ENCODE peak calls at places on chromosomes 3 and 15, in seven cellular contexts. K is neuronal stem cell, R is IMR-90, Q is H9, S is H1, B is trophoblast cell, U is mesendoderm. I is an unnamed sample.

GRCh38 chr3:150410311-150411105 is 2.4 kb downstream of the TSC22D2 start:
- DNase-seq in K (no peak), R (peak; percentile 32), Q (peak; percentile 34), S (no peak), B (peak; percentile 57), U (peak; percentile 40), I (peak; percentile 39)

GRCh38 chr3:128275316-128276150 is 122.3 kb downstream of the EEFSEC start:
- DNase-seq in K (no peak), R (peak; percentile 4), Q (peak; percentile 18), S (no peak), B (no peak), U (no peak), I (peak; percentile 50)

GRCh38 chr3:188867691-188868090 is 304.1 kb upstream of the TPRG1 start:
- DNase-seq in K (no peak), R (no peak), Q (no peak), S (no peak), B (no peak), U (no peak), I (no peak)

GRCh38 chr3:7607669-7608068 is 746.8 kb downstream of the GRM7 start:
- DNase-seq in K (no peak), R (no peak), Q (no peak), S (no peak), B (no peak), U (no peak), I (no peak)

GRCh38 chr3:31165399-31165860 is 271.0 kb upstream of the GADL1 start:
- DNase-seq in K (no peak), R (peak; percentile 11), Q (no peak), S (no peak), B (no peak), U (peak; percentile 66), I (peak; percentile 33)

GRCh38 chr3:150790621-150791020 is 27.7 kb upstream of the SIAH2 start:
- DNase-seq in K (no peak), R (no peak), Q (no peak), S (no peak), B (peak; percentile 91), U (no peak), I (peak; percentile 16)

GRCh38 chr3:87461036-87461435 is 184.7 kb upstream of the POU1F1 start:
- DNase-seq in K (no peak), R (no peak), Q (no peak), S (no peak), B (no peak), U (no peak), I (no peak)

GRCh38 chr15:42385206-42385979 is 26.1 kb downstream of the CAPN3 start:
- DNase-seq in K (peak; percentile 36), R (peak; percentile 62), Q (peak; percentile 80), S (peak; percentile 47), B (peak; percentile 59), U (peak; percentile 84), I (peak; percentile 58)

GRCh38 chr3:114115151-114115550 is 58.6 kb downstream of the QTRT2 start:
- DNase-seq in K (no peak), R (no peak), Q (no peak), S (no peak), B (no peak), U (no peak), I (no peak)

DNA sequence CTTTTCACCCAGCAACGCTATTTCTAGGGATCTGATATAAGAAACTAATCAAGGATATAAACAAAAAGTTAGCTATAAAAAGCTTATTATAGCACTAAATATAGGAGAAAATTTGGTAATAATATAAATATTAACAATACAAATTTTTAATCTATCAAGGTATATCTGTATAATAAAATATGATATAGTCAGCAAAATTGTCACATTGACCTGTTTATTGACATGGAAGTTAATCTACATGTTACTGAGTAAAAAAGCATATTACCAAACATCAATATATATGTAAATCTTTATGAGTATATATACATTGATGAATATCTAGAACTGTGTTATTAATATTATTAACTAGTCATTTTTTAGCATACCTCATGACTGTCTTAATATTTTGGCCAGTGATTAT is 26.6 kb downstream of the SHOX2 start:
- DNase-seq in K (no peak), R (no peak), Q (no peak), S (no peak), B (no peak), U (no peak), I (no peak)
- H2AK5ac ChIP-seq in K (no peak overlapping the region), R (no peak overlapping the region), Q (no peak overlapping the region), S (no peak overlapping the region), B (no peak overlapping the region), U (no peak overlapping the region), I (no peak overlapping the region)

GRCh38 chr3:129594907-129595390 is 11.5 kb downstream of the PLXND1 start:
- DNase-seq in K (no peak), R (no peak), Q (no peak), S (no peak), B (no peak), U (no peak), I (no peak)

GRCh38 chr3:129596194-129597086 is 10.0 kb downstream of the PLXND1 start:
- DNase-seq in K (no peak), R (peak; percentile 96), Q (peak; percentile 40), S (no peak), B (peak; percentile 94), U (peak; percentile 79), I (peak; percentile 98)

GRCh38 chr3:129597087-129597791 is 9.2 kb downstream of the PLXND1 start:
- DNase-seq in K (no peak), R (peak; percentile 36), Q (no peak), S (no peak), B (no peak), U (no peak), I (peak; percentile 81)

GRCh38 chr3:129593595-129594339 is 12.7 kb downstream of the PLXND1 start:
- DNase-seq in K (no peak), R (no peak), Q (peak; percentile 49), S (no peak), B (peak; percentile 30), U (peak; percentile 55), I (peak; percentile 79)

GRCh38 chr3:129595544-129596193 is 10.8 kb downstream of the PLXND1 start:
- DNase-seq in K (no peak), R (no peak), Q (no peak), S (no peak), B (no peak), U (no peak), I (peak; percentile 37)
- H3K23ac ChIP-seq in K (peak overlapping the region; percentile 32), R (peak overlapping the region; percentile 86), Q (no peak overlapping the region), S (no peak overlapping the region), B (no peak overlapping the region), U (no peak overlapping the region), I (no peak overlapping the region)

DNA sequence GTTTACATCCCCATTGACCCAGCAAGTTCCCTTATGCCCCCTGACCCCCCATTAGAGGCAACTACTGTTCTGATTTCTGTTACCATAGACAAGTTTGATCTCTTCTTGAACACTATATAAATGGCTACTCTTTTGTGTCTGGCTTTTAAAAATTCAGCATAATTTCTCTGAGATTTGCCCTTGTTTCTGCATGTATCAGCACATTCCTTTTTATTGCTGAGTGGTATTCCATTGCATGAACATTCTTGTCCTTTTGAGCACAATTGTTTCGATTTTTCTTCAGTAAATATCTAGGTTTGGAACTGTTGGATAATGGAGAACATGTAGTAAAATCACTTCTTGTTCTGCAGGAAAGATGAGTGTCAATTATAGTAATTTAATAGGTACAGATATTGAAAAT is 49.1 kb upstream of the MYRIP start:
- DNase-seq in K (no peak), R (no peak), Q (no peak), S (no peak), B (no peak), U (no peak), I (no peak)
- H2AK5ac ChIP-seq in K (no peak overlapping the region), R (no peak overlapping the region), Q (no peak overlapping the region), S (no peak overlapping the region), B (no peak overlapping the region), U (no peak overlapping the region), I (no peak overlapping the region)

GRCh38 chr15:81303241-81304225 is 20.4 kb downstream of the STARD5 start:
- DNase-seq in K (no peak), R (peak; percentile 18), Q (no peak), S (peak; percentile 19), B (peak; percentile 76), U (no peak), I (no peak)

GRCh38 chr15:81299630-81300273 is 24.2 kb downstream of the STARD5 start:
- DNase-seq in K (no peak), R (no peak), Q (no peak), S (no peak), B (no peak), U (no peak), I (no peak)

GRCh38 chr15:81301385-81301784 is 22.6 kb downstream of the STARD5 start:
- DNase-seq in K (no peak), R (no peak), Q (no peak), S (no peak), B (no peak), U (no peak), I (no peak)

GRCh38 chr15:81302605-81303204 is 21.2 kb downstream of the STARD5 start:
- DNase-seq in K (no peak), R (no peak), Q (no peak), S (no peak), B (no peak), U (no peak), I (no peak)

DNA sequence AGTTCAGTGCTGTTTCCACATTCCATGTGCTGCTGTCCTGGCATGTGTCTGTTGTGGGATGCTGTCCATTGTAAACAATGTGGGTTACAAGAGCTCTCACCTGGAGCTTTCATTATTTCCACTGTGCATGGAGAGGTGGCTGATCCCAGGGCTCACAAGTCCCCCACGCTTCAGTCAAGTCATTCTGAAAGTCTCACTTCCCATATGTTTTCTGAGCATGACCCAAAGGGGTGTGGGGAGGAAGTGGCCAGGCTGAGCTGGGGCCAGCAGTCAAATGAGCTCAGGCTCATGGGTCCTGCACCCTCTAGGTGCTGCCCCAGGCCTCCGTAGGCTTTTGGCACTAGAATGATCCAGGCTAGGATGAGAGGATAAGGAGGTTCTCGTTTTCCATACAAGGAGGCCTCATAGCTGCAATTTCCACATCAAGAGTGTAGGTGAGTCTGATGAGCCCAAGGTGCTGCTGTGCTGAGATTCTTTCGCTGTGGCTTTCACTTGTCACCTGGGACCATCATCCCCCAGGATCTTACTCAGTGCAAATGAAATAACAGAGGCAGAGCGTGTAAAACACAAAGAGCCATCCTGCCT is 22.0 kb downstream of the STARD5 start:
- DNase-seq in K (no peak), R (no peak), Q (no peak), S (no peak), B (peak; percentile 21), U (no peak), I (no peak)
- H3K23ac ChIP-seq in K (no peak overlapping the region), R (no peak overlapping the region), Q (no peak overlapping the region), S (no peak overlapping the region), B (no peak overlapping the region), U (no peak overlapping the region), I (no peak overlapping the region)

GRCh38 chr3:12579919-12580318 is 23.0 kb downstream of the MKRN2 start:
- DNase-seq in K (no peak), R (peak; percentile 71), Q (no peak), S (no peak), B (no peak), U (no peak), I (peak; percentile 68)

GRCh38 chr3:12583280-12583679 is 26.4 kb downstream of the MKRN2 start:
- DNase-seq in K (no peak), R (no peak), Q (no peak), S (no peak), B (no peak), U (no peak), I (no peak)

GRCh38 chr3:12585181-12585580 is 28.3 kb downstream of the MKRN2 start:
- DNase-seq in K (no peak), R (no peak), Q (no peak), S (no peak), B (no peak), U (no peak), I (no peak)

GRCh38 chr3:12584091-12584490 is 27.2 kb downstream of the MKRN2 start:
- DNase-seq in K (no peak), R (no peak), Q (no peak), S (no peak), B (no peak), U (no peak), I (no peak)

GRCh38 chr3:12582730-12583129 is 25.8 kb downstream of the MKRN2 start:
- DNase-seq in K (no peak), R (no peak), Q (no peak), S (no peak), B (no peak), U (no peak), I (no peak)
- H2AK5ac ChIP-seq in K (no peak overlapping the region), R (no peak overlapping the region), Q (no peak overlapping the region), S (no peak overlapping the region), B (no peak overlapping the region), U (no peak overlapping the region), I (no peak overlapping the region)